ENCODE peak calls at places on chromosomes 12 and 14, in nine cellular contexts. One of them, this sample, is unnamed.

GRCh38 chr12:67540920-67541624 is 107.5 kb upstream of the DYRK2 start:
- DNase-seq in left ventricle myocardium inferior: no peak
- DNase-seq in heart right ventricle: no peak
- DNase-seq in neural progenitor cell: no peak
- DNase-seq in HL-60: no peak
- DNase-seq in ascending aorta: no peak
- DNase-seq in MM.1S: peak
- DNase-seq in gastrocnemius medialis: no peak
- DNase-seq in GM12878: peak
- DNase-seq in this sample: no peak

GRCh38 chr14:54976316-54976715 is 50.6 kb downstream of the WDHD1 start:
- DNase-seq in heart right ventricle: no peak
- DNase-seq in GM12878: no peak
- DNase-seq in HL-60: no peak
- DNase-seq in gastrocnemius medialis: no peak
- DNase-seq in neural progenitor cell: no peak
- DNase-seq in left ventricle myocardium inferior: no peak
- DNase-seq in ascending aorta: no peak
- DNase-seq in MM.1S: no peak
- DNase-seq in this sample: no peak

GRCh38 chr12:26196424-26196722 is 1.0 kb downstream of the SSPN start:
- DNase-seq in GM12878: no peak
- DNase-seq in HL-60: no peak
- DNase-seq in left ventricle myocardium inferior: no peak
- DNase-seq in neural progenitor cell: no peak
- DNase-seq in heart right ventricle: no peak
- DNase-seq in ascending aorta: no peak
- DNase-seq in MM.1S: no peak
- DNase-seq in gastrocnemius medialis: peak
- DNase-seq in this sample: no peak

GRCh38 chr12:77299910-77300772 is 234.8 kb upstream of the E2F7 start:
- DNase-seq in neural progenitor cell: no peak
- DNase-seq in HL-60: no peak
- DNase-seq in GM12878: no peak
- DNase-seq in MM.1S: no peak
- DNase-seq in ascending aorta: no peak
- DNase-seq in gastrocnemius medialis: no peak
- DNase-seq in left ventricle myocardium inferior: no peak
- DNase-seq in heart right ventricle: no peak
- DNase-seq in this sample: no peak

GRCh38 chr12:69024413-69024812 is 91.4 kb upstream of the CPM start:
- DNase-seq in ascending aorta: no peak
- DNase-seq in HL-60: no peak
- DNase-seq in neural progenitor cell: no peak
- DNase-seq in MM.1S: no peak
- DNase-seq in left ventricle myocardium inferior: no peak
- DNase-seq in gastrocnemius medialis: peak
- DNase-seq in GM12878: no peak
- DNase-seq in heart right ventricle: no peak
- DNase-seq in this sample: no peak

GRCh38 chr12:50517456-50518048 is 12.8 kb downstream of the DIP2B start:
- DNase-seq in left ventricle myocardium inferior: no peak
- DNase-seq in HL-60: no peak
- DNase-seq in MM.1S: peak
- DNase-seq in heart right ventricle: no peak
- DNase-seq in ascending aorta: no peak
- DNase-seq in gastrocnemius medialis: no peak
- DNase-seq in GM12878: peak
- DNase-seq in neural progenitor cell: no peak
- DNase-seq in this sample: no peak

GRCh38 chr12:109567967-109568366 is 5.3 kb downstream of the MMAB start:
- DNase-seq in gastrocnemius medialis: no peak
- DNase-seq in left ventricle myocardium inferior: no peak
- DNase-seq in heart right ventricle: no peak
- DNase-seq in ascending aorta: no peak
- DNase-seq in MM.1S: no peak
- DNase-seq in HL-60: no peak
- DNase-seq in neural progenitor cell: no peak
- DNase-seq in GM12878: no peak
- DNase-seq in this sample: no peak

GRCh38 chr14:69487226-69487625 is 2.7 kb downstream of the PLEKHD1 start:
- DNase-seq in left ventricle myocardium inferior: no peak
- DNase-seq in MM.1S: no peak
- DNase-seq in gastrocnemius medialis: no peak
- DNase-seq in ascending aorta: no peak
- DNase-seq in neural progenitor cell: peak
- DNase-seq in HL-60: no peak
- DNase-seq in heart right ventricle: no peak
- DNase-seq in GM12878: no peak
- DNase-seq in this sample: no peak

GRCh38 chr14:92747701-92748258 is 647 bp downstream of the LGMN start:
- DNase-seq in HL-60: no peak
- DNase-seq in heart right ventricle: no peak
- DNase-seq in neural progenitor cell: peak
- DNase-seq in gastrocnemius medialis: no peak
- DNase-seq in GM12878: no peak
- DNase-seq in ascending aorta: no peak
- DNase-seq in MM.1S: peak
- DNase-seq in left ventricle myocardium inferior: no peak
- DNase-seq in this sample: no peak

GRCh38 chr14:70585221-70585620 is 15.2 kb downstream of the MED6 start:
- DNase-seq in HL-60: no peak
- DNase-seq in neural progenitor cell: peak
- DNase-seq in left ventricle myocardium inferior: no peak
- DNase-seq in GM12878: no peak
- DNase-seq in ascending aorta: no peak
- DNase-seq in MM.1S: no peak
- DNase-seq in gastrocnemius medialis: no peak
- DNase-seq in heart right ventricle: no peak
- DNase-seq in this sample: no peak
- TF ChIP-seq CTCF in HL-60: no peak
- TF ChIP-seq CTCF in neural progenitor cell: no peak
- TF ChIP-seq CTCF in left ventricle myocardium inferior: no peak
- TF ChIP-seq CTCF in GM12878: peak
- TF ChIP-seq CTCF in ascending aorta: no peak
- TF ChIP-seq CTCF in MM.1S: no peak
- TF ChIP-seq CTCF in gastrocnemius medialis: no peak
- TF ChIP-seq CTCF in heart right ventricle: no peak
- TF ChIP-seq CTCF in this sample: no peak

GRCh38 chr12:123390415-123391093 is 6.6 kb downstream of the KMT5A start:
- DNase-seq in left ventricle myocardium inferior: no peak
- DNase-seq in MM.1S: no peak
- DNase-seq in gastrocnemius medialis: no peak
- DNase-seq in ascending aorta: no peak
- DNase-seq in neural progenitor cell: no peak
- DNase-seq in GM12878: no peak
- DNase-seq in HL-60: no peak
- DNase-seq in heart right ventricle: no peak
- DNase-seq in this sample: no peak
- H3K27ac ChIP-seq in left ventricle myocardium inferior: peak
- H3K27ac ChIP-seq in MM.1S: no peak
- H3K27ac ChIP-seq in gastrocnemius medialis: peak
- H3K27ac ChIP-seq in ascending aorta: peak
- H3K27ac ChIP-seq in neural progenitor cell: no peak
- H3K27ac ChIP-seq in GM12878: no peak
- H3K27ac ChIP-seq in HL-60: peak
- H3K27ac ChIP-seq in heart right ventricle: peak
- H3K27ac ChIP-seq in this sample: no peak

DNA sequence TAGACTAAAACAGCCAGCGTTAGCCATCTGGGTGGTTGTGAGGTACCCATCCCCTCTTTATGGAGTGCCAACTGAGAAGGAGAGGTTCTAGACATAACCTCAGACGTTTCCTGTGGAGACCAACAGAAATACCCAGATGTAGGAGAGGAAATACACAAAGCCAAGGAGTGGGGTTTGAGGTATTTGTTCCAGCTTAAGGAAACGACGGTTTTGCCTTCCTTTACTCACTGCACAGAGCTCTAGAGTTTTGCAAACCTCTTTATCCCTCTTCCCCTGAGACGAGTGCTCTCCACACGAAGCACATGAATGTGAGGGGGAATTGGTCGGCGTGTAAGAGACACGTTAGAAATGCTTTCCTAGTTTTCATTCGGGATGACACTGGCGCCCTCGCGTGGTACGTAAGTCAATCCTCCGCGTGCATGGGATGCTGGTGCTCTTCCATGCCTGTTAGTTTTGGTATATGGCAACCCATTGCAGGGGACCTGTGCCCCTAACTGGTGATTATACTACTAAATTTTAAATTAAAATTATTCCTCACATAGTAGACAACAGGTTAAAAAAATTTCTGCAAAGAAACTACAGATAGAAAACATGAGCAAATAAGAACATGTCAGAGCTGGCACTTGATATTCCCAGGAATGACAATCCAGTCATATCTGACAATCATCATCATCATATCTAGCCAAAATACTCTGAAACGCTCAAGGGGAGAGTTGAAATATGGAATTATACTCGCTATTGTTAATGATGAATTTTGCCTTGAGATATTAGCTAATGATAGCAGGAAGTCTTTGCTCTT is 121.7 kb downstream of the PPM1H start:
- DNase-seq in left ventricle myocardium inferior: peak
- DNase-seq in HL-60: peak
- DNase-seq in heart right ventricle: peak
- DNase-seq in ascending aorta: no peak
- DNase-seq in GM12878: no peak
- DNase-seq in neural progenitor cell: peak
- DNase-seq in MM.1S: peak
- DNase-seq in gastrocnemius medialis: no peak
- DNase-seq in this sample: peak
- TF ChIP-seq CTCF in left ventricle myocardium inferior: peak
- TF ChIP-seq CTCF in HL-60: peak
- TF ChIP-seq CTCF in heart right ventricle: peak
- TF ChIP-seq CTCF in ascending aorta: peak
- TF ChIP-seq CTCF in GM12878: peak
- TF ChIP-seq CTCF in neural progenitor cell: peak
- TF ChIP-seq CTCF in MM.1S: peak
- TF ChIP-seq CTCF in gastrocnemius medialis: no peak
- TF ChIP-seq CTCF in this sample: peak

GRCh38 chr12:52052471-52053186 is 1.4 kb downstream of the NR4A1 start:
- DNase-seq in ascending aorta: no peak
- DNase-seq in MM.1S: no peak
- DNase-seq in left ventricle myocardium inferior: no peak
- DNase-seq in gastrocnemius medialis: no peak
- DNase-seq in neural progenitor cell: no peak
- DNase-seq in GM12878: no peak
- DNase-seq in heart right ventricle: no peak
- DNase-seq in HL-60: no peak
- DNase-seq in this sample: no peak
- H3K27ac ChIP-seq in ascending aorta: peak
- H3K27ac ChIP-seq in MM.1S: peak
- H3K27ac ChIP-seq in left ventricle myocardium inferior: peak
- H3K27ac ChIP-seq in gastrocnemius medialis: peak
- H3K27ac ChIP-seq in neural progenitor cell: no peak
- H3K27ac ChIP-seq in GM12878: no peak
- H3K27ac ChIP-seq in heart right ventricle: peak
- H3K27ac ChIP-seq in HL-60: no peak
- H3K27ac ChIP-seq in this sample: peak

DNA sequence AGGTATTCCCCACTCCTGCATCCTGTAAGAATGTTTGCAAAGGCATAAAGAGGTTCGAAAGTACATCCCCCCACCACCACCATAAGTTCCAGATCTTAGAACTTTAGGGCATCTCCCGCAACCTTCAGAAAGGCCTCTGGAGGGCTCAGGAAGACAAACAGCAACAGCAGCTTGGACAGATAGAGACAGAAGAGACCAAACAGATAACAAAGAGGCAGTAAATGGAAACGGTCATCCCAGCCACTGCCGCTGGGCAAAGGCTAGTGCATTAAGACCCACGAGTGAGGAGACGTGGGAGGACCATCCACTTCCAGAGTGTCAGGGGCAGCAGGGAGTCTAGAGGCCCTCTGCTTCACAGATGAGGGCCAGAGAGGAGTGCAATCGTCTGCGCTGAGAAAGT is 124.3 kb downstream of the CRACR2A start:
- DNase-seq in neural progenitor cell: no peak
- DNase-seq in gastrocnemius medialis: no peak
- DNase-seq in HL-60: no peak
- DNase-seq in MM.1S: no peak
- DNase-seq in ascending aorta: no peak
- DNase-seq in heart right ventricle: no peak
- DNase-seq in GM12878: no peak
- DNase-seq in left ventricle myocardium inferior: no peak
- DNase-seq in this sample: no peak
- TF ChIP-seq CTCF in neural progenitor cell: no peak
- TF ChIP-seq CTCF in gastrocnemius medialis: no peak
- TF ChIP-seq CTCF in HL-60: no peak
- TF ChIP-seq CTCF in MM.1S: no peak
- TF ChIP-seq CTCF in ascending aorta: no peak
- TF ChIP-seq CTCF in heart right ventricle: no peak
- TF ChIP-seq CTCF in GM12878: no peak
- TF ChIP-seq CTCF in left ventricle myocardium inferior: no peak
- TF ChIP-seq CTCF in this sample: no peak

GRCh38 chr14:34450542-34450915 is 11.5 kb downstream of the SPTSSA start:
- DNase-seq in HL-60: no peak
- DNase-seq in left ventricle myocardium inferior: no peak
- DNase-seq in gastrocnemius medialis: no peak
- DNase-seq in MM.1S: no peak
- DNase-seq in heart right ventricle: no peak
- DNase-seq in GM12878: no peak
- DNase-seq in ascending aorta: no peak
- DNase-seq in neural progenitor cell: no peak
- DNase-seq in this sample: no peak
- H3K27ac ChIP-seq in HL-60: no peak
- H3K27ac ChIP-seq in left ventricle myocardium inferior: no peak
- H3K27ac ChIP-seq in gastrocnemius medialis: no peak
- H3K27ac ChIP-seq in MM.1S: no peak
- H3K27ac ChIP-seq in heart right ventricle: no peak
- H3K27ac ChIP-seq in GM12878: no peak
- H3K27ac ChIP-seq in ascending aorta: no peak
- H3K27ac ChIP-seq in neural progenitor cell: no peak
- H3K27ac ChIP-seq in this sample: no peak

This sample was measured in CD4-positive, alpha-beta T cell.